ENCODE peak calls at places on chromosomes 3 and 15, in six cellular contexts. U is stomach, Z is breast epithelium, V is GM12878, X is endothelial cell of umbilical vein, S is spleen. K is an unnamed sample.

GRCh38 chr3:15649831-15650230 is 48.3 kb downstream of the BTD start:
- DNase-seq in U (no peak), Z (no peak), V (no peak), X (no peak), S (no peak), K (no peak)

GRCh38 chr3:69370156-69370944 is 15.5 kb downstream of the FRMD4B start:
- DNase-seq in U (peak; percentile 74), Z (peak; percentile 43), V (no peak), X (peak; percentile 66), S (peak; percentile 95), K (no peak)

GRCh38 chr3:195863121-195864061 is 45.0 kb downstream of the TNK2 start:
- DNase-seq in U (peak; percentile 91), Z (peak; percentile 83), V (no peak), X (peak; percentile 81), S (peak; percentile 93), K (peak; percentile 79)

GRCh38 chr3:113140876-113141275 is 70.5 kb upstream of the BOC start:
- DNase-seq in U (no peak), Z (no peak), V (no peak), X (peak; percentile 14), S (no peak), K (no peak)

GRCh38 chr3:128878556-128879124 is 780 bp upstream of the ACAD9 start:
- DNase-seq in U (no peak), Z (no peak), V (peak; percentile 8), X (peak; percentile 74), S (peak; percentile 51), K (no peak)

GRCh38 chr3:25674670-25675069 is 10.0 kb upstream of the TOP2B start:
- DNase-seq in U (no peak), Z (no peak), V (no peak), X (no peak), S (no peak), K (no peak)

GRCh38 chr3:54870423-54870822 is 57.4 kb downstream of the LRTM1 start:
- DNase-seq in U (no peak), Z (no peak), V (no peak), X (no peak), S (no peak), K (peak; percentile 19)

GRCh38 chr15:28182216-28182615 is 83.1 kb upstream of the OCA2 start:
- DNase-seq in U (no peak), Z (no peak), V (no peak), X (no peak), S (no peak), K (no peak)

GRCh38 chr15:98221144-98221543 is 260.6 kb downstream of the ARRDC4 start:
- DNase-seq in U (no peak), Z (no peak), V (no peak), X (no peak), S (no peak), K (no peak)

GRCh38 chr3:58064923-58065638 is 56.9 kb downstream of the FLNB start:
- DNase-seq in U (no peak), Z (no peak), V (no peak), X (no peak), S (no peak), K (no peak)

GRCh38 chr15:55917881-55918296 is 75.5 kb downstream of the NEDD4 start:
- DNase-seq in U (peak; percentile 52), Z (no peak), V (no peak), X (peak; percentile 92), S (no peak), K (no peak)

GRCh38 chr3:45807645-45808540 is 11.6 kb upstream of the SLC6A20 start:
- DNase-seq in U (no peak), Z (no peak), V (no peak), X (no peak), S (no peak), K (no peak)

GRCh38 chr3:167862104-167862785 is 126.7 kb downstream of the SERPINI1 start:
- DNase-seq in U (no peak), Z (no peak), V (no peak), X (no peak), S (no peak), K (no peak)

GRCh38 chr3:10941972-10942371 is 50.6 kb upstream of the SLC6A1 start:
- DNase-seq in U (no peak), Z (no peak), V (no peak), X (no peak), S (peak; percentile 60), K (no peak)

GRCh38 chr15:78399081-78399480 is 38.9 kb upstream of the IREB2 start:
- DNase-seq in U (no peak), Z (no peak), V (no peak), X (no peak), S (no peak), K (no peak)

GRCh38 chr15:81049835-81050234 is 49.1 kb downstream of the TLNRD1 start:
- DNase-seq in U (no peak), Z (no peak), V (no peak), X (no peak), S (no peak), K (no peak)

GRCh38 chr15:28954466-28955159 is 68.8 kb downstream of the APBA2 start:
- DNase-seq in U (no peak), Z (no peak), V (no peak), X (no peak), S (peak; percentile 66), K (no peak)

GRCh38 chr15:80404057-80404718 is at the start of gene ARNT2:
- DNase-seq in U (no peak), Z (no peak), V (no peak), X (no peak), S (no peak), K (no peak)

GRCh38 chr3:187101184-187102072 is 37.9 kb downstream of the RPL39L start:
- DNase-seq in U (peak; percentile 69), Z (peak; percentile 39), V (no peak), X (peak; percentile 90), S (peak; percentile 78), K (no peak)

GRCh38 chr3:174955513-174956001 is 96.4 kb downstream of the NAALADL2 start:
- DNase-seq in U (no peak), Z (no peak), V (no peak), X (peak; percentile 16), S (no peak), K (no peak)

DNA sequence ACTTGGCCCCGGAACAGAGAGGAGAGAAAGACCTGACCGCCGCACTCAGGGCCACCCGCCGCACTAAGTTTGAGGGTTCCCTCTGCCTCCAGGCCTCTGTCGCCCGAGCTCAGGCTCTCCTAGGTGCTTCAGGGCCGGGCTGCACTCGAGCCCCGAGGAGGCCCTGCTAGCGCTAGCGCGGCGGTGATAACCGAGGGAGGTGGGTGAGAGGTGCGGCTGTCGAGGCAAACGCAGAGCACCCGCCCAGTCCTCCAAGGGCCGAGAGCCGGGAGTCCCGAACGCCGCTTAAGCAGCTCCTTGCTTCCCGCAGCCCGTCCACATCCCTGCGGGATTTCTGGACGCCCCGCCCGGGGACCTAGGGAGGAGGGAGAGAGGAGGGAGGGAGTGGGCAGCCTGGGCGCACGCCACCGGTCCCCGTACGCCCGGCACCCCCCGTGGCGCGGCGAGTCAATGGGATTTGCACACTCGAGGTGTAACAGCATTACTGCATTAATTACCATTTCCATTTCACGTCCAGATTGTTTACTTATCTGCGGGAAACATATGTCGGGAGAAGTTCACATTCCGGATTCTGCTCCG is 6.8 kb downstream of the SOX14 start:
- DNase-seq in U (no peak), Z (no peak), V (no peak), X (no peak), S (peak; percentile 72), K (no peak)
- H3K9me3 ChIP-seq in U (no peaks in the 10 kb centered on the region), Z (no peaks in the 10 kb centered on the region), V (no peaks in the 10 kb centered on the region), X (no peaks in the 10 kb centered on the region), S (no peaks in the 10 kb centered on the region), K (no peaks in the 10 kb centered on the region)

GRCh38 chr3:74067296-74067695 is 442.6 kb upstream of the PDZRN3 start:
- DNase-seq in U (peak; percentile 35), Z (no peak), V (no peak), X (no peak), S (no peak), K (peak; percentile 10)
- TF ChIP-seq POLR2AphosphoS5 in U (no peak), Z (no peak), V (no peak), X (no peak), S (no peak), K (no peak)

DNA sequence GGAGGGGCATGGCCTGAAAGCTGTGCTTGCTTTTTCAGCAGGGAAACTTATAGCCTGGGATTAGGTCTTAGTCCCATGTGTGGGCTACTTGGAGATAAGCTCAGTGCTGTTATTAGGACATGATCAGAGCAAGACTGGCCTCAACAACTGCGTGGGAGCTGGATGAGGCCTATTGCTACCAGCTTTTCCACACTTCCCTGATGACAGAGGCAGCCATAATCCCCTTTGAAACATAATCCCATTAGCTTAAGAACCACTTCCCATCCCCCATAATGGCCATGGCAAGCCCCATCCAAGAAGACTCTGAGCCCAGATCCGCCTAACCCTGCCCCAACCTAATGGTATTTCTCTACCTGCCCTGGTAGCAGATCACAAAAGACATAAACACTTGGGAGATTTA is 26.6 kb upstream of the GK5 start:
- DNase-seq in U (no peak), Z (no peak), V (no peak), X (no peak), S (no peak), K (no peak)
- H3K9me3 ChIP-seq in U (peaks cover 28% of the 10 kb centered on the region), Z (peaks cover 42% of the 10 kb centered on the region), V (no peaks in the 10 kb centered on the region), X (no peaks in the 10 kb centered on the region), S (no peaks in the 10 kb centered on the region), K (no peaks in the 10 kb centered on the region)

GRCh38 chr3:27354588-27355203 is 14.5 kb downstream of the NEK10 start:
- DNase-seq in U (no peak), Z (no peak), V (no peak), X (no peak), S (no peak), K (no peak)
- TF ChIP-seq POLR2AphosphoS5 in U (no peak), Z (no peak), V (no peak), X (no peak), S (no peak), K (no peak)

GRCh38 chr3:6602329-6602728 is 258.6 kb upstream of the GRM7 start:
- DNase-seq in U (no peak), Z (no peak), V (no peak), X (no peak), S (no peak), K (no peak)

GRCh38 chr3:6605245-6605644 is 255.7 kb upstream of the GRM7 start:
- DNase-seq in U (no peak), Z (no peak), V (no peak), X (no peak), S (no peak), K (no peak)

GRCh38 chr3:6601374-6601773 is 259.5 kb upstream of the GRM7 start:
- DNase-seq in U (no peak), Z (no peak), V (no peak), X (no peak), S (no peak), K (no peak)

GRCh38 chr3:6600237-6600636 is 260.7 kb upstream of the GRM7 start:
- DNase-seq in U (no peak), Z (no peak), V (no peak), X (no peak), S (no peak), K (no peak)
- H3K9me3 ChIP-seq in U (no peaks in the 10 kb centered on the region), Z (peaks cover 4% of the 10 kb centered on the region), V (no peaks in the 10 kb centered on the region), X (no peaks in the 10 kb centered on the region), S (no peaks in the 10 kb centered on the region), K (no peaks in the 10 kb centered on the region)

GRCh38 chr15:90557651-90558084 is 27.9 kb downstream of the CRTC3 start:
- DNase-seq in U (peak; percentile 93), Z (peak; percentile 51), V (no peak), X (peak; percentile 53), S (no peak), K (peak; percentile 53)
- TF ChIP-seq POLR2AphosphoS5 in U (peak; percentile 33), Z (peak; percentile 12), V (no peak), X (no peak), S (no peak), K (peak; percentile 56)

K was measured in prostate gland.